ENCODE peak calls at places on chromosome 22, in four cellular contexts. D is right lobe of liver, Y is GM12878, Z is body of pancreas. W is an unnamed sample.
A peak's percentile ranks its signal among the peaks of the same experiment; 100 is the strongest.

GRCh38 chr22:42892571-42893316 is 35.7 kb upstream of the ARFGAP3 start:
- DNase-seq in D (peak; percentile 79), Y (no peak), Z (peak; percentile 80), W (no peak)

GRCh38 chr22:17785185-17786184 is 11.2 kb upstream of the BID start:
- DNase-seq in D (peak; percentile 91), Y (no peak), Z (peak; percentile 79), W (no peak)

GRCh38 chr22:38411016-38411415 is 44.0 kb downstream of the KCNJ4 start:
- DNase-seq in D (no peak), Y (no peak), Z (no peak), W (no peak)

GRCh38 chr22:30325065-30325720 is 1.5 kb downstream of the TBC1D10A start:
- DNase-seq in D (no peak), Y (no peak), Z (no peak), W (peak; percentile 65)

GRCh38 chr22:30444632-30445437 is 19.3 kb downstream of the MTFP1 start:
- DNase-seq in D (peak; percentile 62), Y (no peak), Z (peak; percentile 68), W (no peak)

GRCh38 chr22:25071720-25072119 is 119.2 kb downstream of the KIAA1671 start:
- DNase-seq in D (no peak), Y (no peak), Z (no peak), W (no peak)

GRCh38 chr22:31584804-31585160 is 77.2 kb downstream of the PISD start:
- DNase-seq in D (no peak), Y (no peak), Z (no peak), W (no peak)

GRCh38 chr22:45055936-45056335 is 46.1 kb upstream of the PHF21B start:
- DNase-seq in D (no peak), Y (no peak), Z (no peak), W (no peak)

GRCh38 chr22:21045585-21046294 is at the start of gene LRRC74B:
- DNase-seq in D (peak; percentile 84), Y (peak; percentile 31), Z (peak; percentile 92), W (peak; percentile 88)

GRCh38 chr22:27212081-27212480 is 554.7 kb downstream of the MIAT start:
- DNase-seq in D (no peak), Y (no peak), Z (no peak), W (no peak)

GRCh38 chr22:28874061-28874460 is 9.3 kb upstream of the ZNRF3 start:
- DNase-seq in D (no peak), Y (no peak), Z (no peak), W (no peak)

GRCh38 chr22:30882181-30882771 is 86.3 kb downstream of the MORC2 start:
- DNase-seq in D (no peak), Y (no peak), Z (no peak), W (no peak)

GRCh38 chr22:23272371-23272770 is 92.1 kb downstream of the BCR start:
- DNase-seq in D (no peak), Y (no peak), Z (no peak), W (no peak)

GRCh38 chr22:23270798-23271596 is 90.7 kb downstream of the BCR start:
- DNase-seq in D (no peak), Y (no peak), Z (no peak), W (no peak)

GRCh38 chr22:23270212-23270733 is 90.0 kb downstream of the BCR start:
- DNase-seq in D (no peak), Y (no peak), Z (no peak), W (no peak)

GRCh38 chr22:23272834-23273233 is 92.5 kb downstream of the BCR start:
- DNase-seq in D (no peak), Y (no peak), Z (no peak), W (no peak)

DNA sequence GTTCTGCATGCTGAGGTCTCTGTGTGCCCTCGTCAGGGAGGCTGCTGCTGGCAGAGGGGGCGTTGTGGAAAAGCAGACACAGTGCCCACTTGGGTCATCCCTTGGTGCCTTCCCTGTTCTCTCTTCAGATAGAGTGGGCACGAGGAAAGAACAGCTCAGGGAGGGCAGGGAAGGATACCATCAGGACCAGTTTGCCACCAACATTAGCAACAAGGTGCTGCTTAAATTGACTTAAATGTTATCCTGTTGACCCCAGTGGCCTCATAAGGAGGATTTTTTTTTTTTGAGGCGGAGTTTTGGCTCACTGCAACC is 91.2 kb downstream of the BCR start:
- DNase-seq in D (no peak), Y (no peak), Z (no peak), W (no peak)
- H3K4me1 ChIP-seq in D (no peaks in the 10 kb centered on the region), Y (peaks cover 25% of the 10 kb centered on the region), Z (no peaks in the 10 kb centered on the region), W (no peaks in the 10 kb centered on the region)

GRCh38 chr22:49694462-49695260 is 133.0 kb downstream of the BRD1 start:
- DNase-seq in D (no peak), Y (no peak), Z (no peak), W (no peak)
- TF ChIP-seq POLR2A in D (no peak), Y (no peak), Z (no peak), W (no peak)

GRCh38 chr22:47292546-47293320 is 530.3 kb downstream of the TBC1D22A start:
- DNase-seq in D (no peak), Y (no peak), Z (peak; percentile 4), W (peak; percentile 1)
- TF ChIP-seq CTCF in D (no peak), Y (no peak), Z (no peak), W (no peak)

DNA sequence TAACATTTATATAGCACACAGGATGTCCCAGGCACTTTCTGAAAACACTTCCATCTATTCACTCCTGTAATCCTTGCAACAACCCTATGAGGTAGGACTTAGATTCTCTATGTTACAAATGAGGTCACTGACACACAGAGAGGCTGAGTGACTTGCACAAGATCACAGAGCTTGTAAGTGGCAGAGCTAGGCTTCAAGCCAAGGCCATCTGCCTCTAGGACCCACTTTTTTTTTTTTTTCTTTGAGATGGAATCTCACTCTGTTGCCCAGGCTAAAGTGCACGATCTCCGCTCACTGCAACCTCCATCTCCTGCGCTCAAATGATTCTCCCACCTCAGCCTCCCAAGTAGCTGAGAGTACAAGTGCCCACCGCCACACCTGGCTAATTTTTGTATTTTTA is 18.4 kb upstream of the MYH9 start:
- DNase-seq in D (no peak), Y (no peak), Z (no peak), W (no peak)
- H3K4me1 ChIP-seq in D (no peaks in the 10 kb centered on the region), Y (peaks cover 12% of the 10 kb centered on the region), Z (peaks cover 18% of the 10 kb centered on the region), W (no peaks in the 10 kb centered on the region)

GRCh38 chr22:22507743-22508273 is 734 bp downstream of the ZNF280B start:
- DNase-seq in D (no peak), Y (no peak), Z (no peak), W (no peak)

GRCh38 chr22:22506736-22507135 is 1.8 kb downstream of the ZNF280B start:
- DNase-seq in D (no peak), Y (no peak), Z (no peak), W (no peak)

GRCh38 chr22:22513619-22514018 is 5.1 kb upstream of the ZNF280B start:
- DNase-seq in D (no peak), Y (no peak), Z (no peak), W (no peak)

GRCh38 chr22:22508274-22509176 is at the start of gene ZNF280B:
- DNase-seq in D (peak; percentile 45), Y (peak; percentile 43), Z (peak; percentile 80), W (peak; percentile 16)
- TF ChIP-seq POLR2A in D (no peak), Y (peak; percentile 74), Z (peak; percentile 41), W (peak; percentile 22)

GRCh38 chr22:50717709-50718351 is 20.2 kb upstream of the ACR start:
- DNase-seq in D (no peak), Y (no peak), Z (no peak), W (no peak)
- TF ChIP-seq CTCF in D (no peak), Y (no peak), Z (no peak), W (no peak)

GRCh38 chr22:36467946-36468345 is 13.5 kb downstream of the TXN2 start:
- DNase-seq in D (no peak), Y (no peak), Z (no peak), W (no peak)
- H3K4me1 ChIP-seq in D (no peaks in the 10 kb centered on the region), Y (peaks cover 4% of the 10 kb centered on the region), Z (peaks cover 49% of the 10 kb centered on the region), W (peaks cover 11% of the 10 kb centered on the region)

GRCh38 chr22:19767427-19768380 is 7.1 kb downstream of the TBX1 start:
- DNase-seq in D (no peak), Y (no peak), Z (no peak), W (no peak)

GRCh38 chr22:19765477-19766234 is 5.1 kb downstream of the TBX1 start:
- DNase-seq in D (no peak), Y (no peak), Z (no peak), W (no peak)

GRCh38 chr22:19766235-19766505 is 5.6 kb downstream of the TBX1 start:
- DNase-seq in D (no peak), Y (no peak), Z (no peak), W (no peak)

GRCh38 chr22:19764636-19765476 is 4.3 kb downstream of the TBX1 start:
- DNase-seq in D (no peak), Y (no peak), Z (no peak), W (no peak)

GRCh38 chr22:19766506-19767426 is 6.2 kb downstream of the TBX1 start:
- DNase-seq in D (peak; percentile 71), Y (no peak), Z (peak; percentile 52), W (no peak)
- TF ChIP-seq POLR2A in D (no peak), Y (no peak), Z (no peak), W (no peak)

GRCh38 chr22:26134654-26135330 is 34.5 kb upstream of the SEZ6L start:
- DNase-seq in D (no peak), Y (no peak), Z (no peak), W (no peak)
- TF ChIP-seq CTCF in D (no peak), Y (peak; percentile 38), Z (no peak), W (no peak)

GRCh38 chr22:50481440-50482106 is at the start of gene ADM2:
- DNase-seq in D (no peak), Y (no peak), Z (peak; percentile 59), W (no peak)

GRCh38 chr22:50483556-50483955 is 2.2 kb downstream of the ADM2 start:
- DNase-seq in D (no peak), Y (no peak), Z (no peak), W (no peak)

GRCh38 chr22:50481045-50481439 is 301 bp upstream of the ADM2 start:
- DNase-seq in D (no peak), Y (no peak), Z (no peak), W (no peak)

GRCh38 chr22:50483106-50483505 is 1.8 kb downstream of the ADM2 start:
- DNase-seq in D (no peak), Y (no peak), Z (no peak), W (no peak)

DNA sequence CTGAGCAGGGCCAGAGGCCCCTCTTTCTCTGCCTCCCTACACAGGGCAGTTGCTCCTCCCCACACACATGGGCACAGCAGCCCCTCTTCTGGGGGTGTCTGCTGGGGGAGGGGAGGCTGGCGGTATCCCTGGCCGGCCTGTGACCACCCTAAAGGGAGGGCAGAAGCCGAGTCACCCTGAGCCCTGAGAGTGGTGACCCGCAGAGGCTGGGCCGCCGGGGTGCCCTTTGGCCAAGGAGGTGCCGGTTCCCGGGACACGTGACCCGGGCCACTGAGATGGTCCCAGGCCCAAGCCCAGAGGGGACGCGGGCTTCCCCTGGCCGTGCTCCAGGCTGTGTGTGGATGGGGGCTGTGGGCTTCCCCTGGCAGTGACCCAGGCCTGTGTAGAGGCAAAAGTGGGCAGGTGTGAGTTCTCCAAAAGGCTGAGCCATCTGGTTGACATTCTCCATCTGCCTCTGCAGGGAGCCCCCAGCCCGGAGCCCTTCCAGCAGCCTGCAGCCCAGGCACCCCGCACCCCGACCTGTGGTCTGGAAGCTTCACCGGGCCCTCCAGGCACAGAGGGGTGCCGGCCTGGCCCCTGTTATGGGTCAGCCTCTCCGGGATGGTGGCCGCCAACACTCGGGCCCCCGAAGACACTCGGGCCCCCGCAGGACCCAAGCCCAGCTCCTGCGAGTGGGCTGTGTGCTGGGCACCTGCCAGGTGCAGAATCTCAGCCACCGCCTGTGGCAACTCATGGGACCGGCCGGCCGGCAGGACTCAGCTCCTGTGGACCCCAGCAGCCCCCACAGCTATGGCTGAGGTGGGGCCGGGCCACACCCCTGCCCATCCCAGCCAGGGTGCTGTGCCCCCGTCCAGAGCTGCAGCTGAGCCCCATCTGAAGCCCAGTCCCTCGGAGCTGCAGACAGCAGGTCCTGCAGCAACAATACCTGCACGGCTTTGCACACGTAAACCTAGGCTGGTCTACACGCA is 1.0 kb downstream of the ADM2 start:
- DNase-seq in D (no peak), Y (no peak), Z (no peak), W (no peak)
- H3K4me1 ChIP-seq in D (no peaks in the 10 kb centered on the region), Y (no peaks in the 10 kb centered on the region), Z (peaks cover 56% of the 10 kb centered on the region), W (no peaks in the 10 kb centered on the region)